ENCODE peak calls at places on chromosomes 6 and 20, in seven cellular contexts. One of them, this sample, is unnamed.

GRCh38 chr6:33748851-33749250 is 2.1 kb upstream of the IP6K3 start:
- DNase-seq in GM06990: no peak
- DNase-seq in sciatic nerve: no peak
- DNase-seq in cardiac muscle cell: no peak
- DNase-seq in tibial nerve: no peak
- DNase-seq in AG09319: no peak
- DNase-seq in mucosa of descending colon: no peak
- DNase-seq in this sample: no peak

GRCh38 chr6:129583864-129584263 is 126.1 kb downstream of the ARHGAP18 start:
- DNase-seq in AG09319: no peak
- DNase-seq in mucosa of descending colon: no peak
- DNase-seq in cardiac muscle cell: no peak
- DNase-seq in sciatic nerve: no peak
- DNase-seq in tibial nerve: no peak
- DNase-seq in GM06990: no peak
- DNase-seq in this sample: no peak

GRCh38 chr6:166786704-166787293 is 159.7 kb upstream of the RPS6KA2 start:
- DNase-seq in cardiac muscle cell: peak; percentile 79
- DNase-seq in AG09319: peak; percentile 36
- DNase-seq in GM06990: no peak
- DNase-seq in tibial nerve: peak; percentile 60
- DNase-seq in mucosa of descending colon: peak; percentile 58
- DNase-seq in sciatic nerve: no peak
- DNase-seq in this sample: peak; percentile 50

GRCh38 chr6:79630883-79631799 is at the start of gene SH3BGRL2:
- DNase-seq in GM06990: peak; percentile 41
- DNase-seq in tibial nerve: peak; percentile 45
- DNase-seq in cardiac muscle cell: peak; percentile 90
- DNase-seq in sciatic nerve: peak; percentile 81
- DNase-seq in mucosa of descending colon: peak; percentile 97
- DNase-seq in AG09319: no peak
- DNase-seq in this sample: peak; percentile 12

GRCh38 chr20:10955166-10955565 is 281.4 kb upstream of the JAG1 start:
- DNase-seq in mucosa of descending colon: no peak
- DNase-seq in GM06990: no peak
- DNase-seq in tibial nerve: no peak
- DNase-seq in AG09319: no peak
- DNase-seq in sciatic nerve: no peak
- DNase-seq in cardiac muscle cell: no peak
- DNase-seq in this sample: no peak

GRCh38 chr20:9837634-9838033 is 1.2 kb downstream of the PAK5 start:
- DNase-seq in AG09319: no peak
- DNase-seq in tibial nerve: no peak
- DNase-seq in mucosa of descending colon: no peak
- DNase-seq in sciatic nerve: no peak
- DNase-seq in GM06990: no peak
- DNase-seq in cardiac muscle cell: peak; percentile 4
- DNase-seq in this sample: no peak

GRCh38 chr6:136550330-136551071 is at the start of gene MAP7:
- DNase-seq in sciatic nerve: peak; percentile 60
- DNase-seq in GM06990: peak; percentile 61
- DNase-seq in mucosa of descending colon: peak; percentile 91
- DNase-seq in tibial nerve: no peak
- DNase-seq in cardiac muscle cell: peak; percentile 89
- DNase-seq in AG09319: no peak
- DNase-seq in this sample: no peak

GRCh38 chr20:22446613-22447447 is 137.5 kb downstream of the FOXA2 start:
- DNase-seq in tibial nerve: no peak
- DNase-seq in AG09319: no peak
- DNase-seq in cardiac muscle cell: no peak
- DNase-seq in GM06990: no peak
- DNase-seq in mucosa of descending colon: no peak
- DNase-seq in sciatic nerve: no peak
- DNase-seq in this sample: no peak

GRCh38 chr6:9704989-9705388 is 709.9 kb downstream of the TFAP2A start:
- DNase-seq in sciatic nerve: no peak
- DNase-seq in GM06990: no peak
- DNase-seq in tibial nerve: no peak
- DNase-seq in cardiac muscle cell: no peak
- DNase-seq in mucosa of descending colon: no peak
- DNase-seq in AG09319: no peak
- DNase-seq in this sample: no peak

GRCh38 chr6:66986940-66987339 is 1279.9 kb upstream of the EYS start:
- DNase-seq in cardiac muscle cell: no peak
- DNase-seq in GM06990: no peak
- DNase-seq in tibial nerve: no peak
- DNase-seq in mucosa of descending colon: peak; percentile 7
- DNase-seq in sciatic nerve: no peak
- DNase-seq in AG09319: no peak
- DNase-seq in this sample: no peak

GRCh38 chr20:8879669-8880068 is 189.2 kb upstream of the PLCB4 start:
- DNase-seq in AG09319: no peak
- DNase-seq in tibial nerve: no peak
- DNase-seq in mucosa of descending colon: no peak
- DNase-seq in cardiac muscle cell: peak; percentile 5
- DNase-seq in GM06990: no peak
- DNase-seq in sciatic nerve: no peak
- DNase-seq in this sample: no peak

GRCh38 chr20:37295595-37295994 is 6.1 kb downstream of the MANBAL start:
- DNase-seq in GM06990: no peak
- DNase-seq in cardiac muscle cell: no peak
- DNase-seq in AG09319: no peak
- DNase-seq in tibial nerve: no peak
- DNase-seq in mucosa of descending colon: peak; percentile 39
- DNase-seq in sciatic nerve: no peak
- DNase-seq in this sample: no peak

GRCh38 chr6:2876210-2877056 is 26.7 kb downstream of the SERPINB9 start:
- DNase-seq in tibial nerve: peak; percentile 63
- DNase-seq in mucosa of descending colon: peak; percentile 65
- DNase-seq in cardiac muscle cell: peak; percentile 54
- DNase-seq in sciatic nerve: no peak
- DNase-seq in GM06990: no peak
- DNase-seq in AG09319: peak; percentile 43
- DNase-seq in this sample: peak; percentile 61

GRCh38 chr6:150297327-150298028 is 71.3 kb upstream of the IYD start:
- DNase-seq in sciatic nerve: no peak
- DNase-seq in cardiac muscle cell: no peak
- DNase-seq in GM06990: no peak
- DNase-seq in tibial nerve: no peak
- DNase-seq in mucosa of descending colon: peak; percentile 35
- DNase-seq in AG09319: no peak
- DNase-seq in this sample: peak; percentile 51

GRCh38 chr6:52127957-52128356 is 40.5 kb upstream of the PKHD1 start:
- DNase-seq in mucosa of descending colon: no peak
- DNase-seq in tibial nerve: no peak
- DNase-seq in AG09319: no peak
- DNase-seq in sciatic nerve: no peak
- DNase-seq in cardiac muscle cell: no peak
- DNase-seq in GM06990: no peak
- DNase-seq in this sample: no peak

This sample was measured in fibroblast of the conjunctiva.